ENCODE peak calls at places on chromosome X, in nine cellular contexts. O is epithelial cell of esophagus; W is astrocyte; L is left ventricle myocardium inferior; Z is body of pancreas; R is fibroblast of pulmonary artery; U is MCF 10A; J is CD4-positive, alpha-beta T cell; S is RWPE1. T is an unnamed sample.

GRCh38 chrX:134669378-134670098 is 11.3 kb upstream of the PLAC1 start:
- DNase-seq in J (no peak), S (peak; percentile 65), O (peak; percentile 71), W (peak; percentile 88), L (peak; percentile 19), R (peak; percentile 90), U (peak; percentile 81), Z (peak; percentile 9), T (no peak)

GRCh38 chrX:283115-283845 is 2.1 kb downstream of the PLCXD1 start:
- DNase-seq in J (peak; percentile 84), U (peak; percentile 89), Z (peak; percentile 90), R (peak; percentile 87), O (peak; percentile 91), W (peak; percentile 78), S (peak; percentile 86), L (peak; percentile 92), T (peak; percentile 98)

GRCh38 chrX:391717-392691 is 5.3 kb upstream of the PPP2R3B start:
- DNase-seq in J (no peak), L (no peak), Z (no peak), O (no peak), S (no peak), R (no peak), U (no peak), W (no peak), T (no peak)

GRCh38 chrX:94524867-94525266 is 850.9 kb downstream of the FAM133A start:
- DNase-seq in L (no peak), Z (no peak), S (no peak), R (no peak), J (no peak), W (no peak), O (peak; percentile 16), U (peak; percentile 10), T (no peak)

GRCh38 chrX:126064901-126065541 is 101.1 kb downstream of the DCAF12L2 start:
- DNase-seq in U (no peak), J (no peak), Z (no peak), S (no peak), L (no peak), O (no peak), W (no peak), R (no peak), T (no peak)

GRCh38 chrX:48961585-48962091 is 4.2 kb upstream of the OTUD5 start:
- DNase-seq in L (no peak), U (no peak), O (no peak), S (no peak), Z (no peak), R (peak; percentile 80), J (no peak), W (no peak), T (no peak)

GRCh38 chrX:149825424-149825823 is 43.7 kb downstream of the MAGEA9 start:
- DNase-seq in U (peak; percentile 40), L (peak; percentile 16), S (no peak), O (peak; percentile 4), W (no peak), R (peak; percentile 8), J (peak; percentile 32), Z (peak; percentile 21), T (peak; percentile 70)

GRCh38 chrX:127943570-127943969 is 108.6 kb downstream of the ACTRT1 start:
- DNase-seq in Z (no peak), R (no peak), J (no peak), U (no peak), S (no peak), L (no peak), O (no peak), W (no peak), T (no peak)

GRCh38 chrX:71214604-71215334 is 8.3 kb upstream of the GJB1 start:
- DNase-seq in S (no peak), Z (peak; percentile 87), O (no peak), W (no peak), L (no peak), J (no peak), U (no peak), R (no peak), T (no peak)

GRCh38 chrX:74325130-74326059 is 21.4 kb downstream of the ZCCHC13 start:
- DNase-seq in Z (no peak), J (no peak), S (no peak), L (no peak), O (no peak), W (no peak), R (no peak), U (no peak), T (peak; percentile 13)

GRCh38 chrX:84044051-84044450 is 143.9 kb downstream of the RPS6KA6 start:
- DNase-seq in W (no peak), Z (no peak), J (no peak), O (no peak), R (no peak), L (no peak), U (no peak), S (no peak), T (no peak)

GRCh38 chrX:3527811-3528210 is 181.4 kb upstream of the MXRA5 start:
- DNase-seq in O (no peak), U (no peak), W (peak; percentile 54), Z (no peak), J (no peak), R (no peak), S (no peak), L (no peak), T (no peak)

GRCh38 chrX:101265869-101266428 is 25.2 kb downstream of the TAF7L start:
- DNase-seq in W (peak; percentile 52), S (no peak), Z (no peak), J (no peak), O (peak; percentile 29), L (no peak), R (peak; percentile 58), U (peak; percentile 13), T (no peak)

GRCh38 chrX:105837227-105837626 is 14.9 kb downstream of the NRK start:
- DNase-seq in S (peak; percentile 14), J (no peak), O (peak; percentile 74), L (peak; percentile 50), U (peak; percentile 87), R (peak; percentile 90), Z (peak; percentile 27), W (peak; percentile 86), T (no peak)

GRCh38 chrX:99301990-99302389 is 1108.1 kb downstream of the PCDH19 start:
- DNase-seq in L (no peak), O (peak; percentile 13), U (peak; percentile 53), J (no peak), W (no peak), S (no peak), Z (no peak), R (peak; percentile 0), T (no peak)
- TF ChIP-seq CTCF in L (no peak), O (peak; percentile 25), U (peak; percentile 46), J (no peak), W (no peak), S (peak; percentile 16), Z (no peak), R (no peak), T (no peak)

GRCh38 chrX:70196961-70197805 is 19.9 kb downstream of the DGAT2L6 start:
- DNase-seq in S (peak; percentile 56), J (peak; percentile 57), U (peak; percentile 76), Z (peak; percentile 56), O (peak; percentile 71), R (peak; percentile 61), L (peak; percentile 11), W (no peak), T (peak; percentile 78)
- TF ChIP-seq CTCF in S (peak; percentile 60), J (peak; percentile 63), U (peak; percentile 45), Z (peak; percentile 37), O (peak; percentile 82), R (peak; percentile 72), L (peak; percentile 68), W (peak; percentile 52), T (peak; percentile 56)

DNA sequence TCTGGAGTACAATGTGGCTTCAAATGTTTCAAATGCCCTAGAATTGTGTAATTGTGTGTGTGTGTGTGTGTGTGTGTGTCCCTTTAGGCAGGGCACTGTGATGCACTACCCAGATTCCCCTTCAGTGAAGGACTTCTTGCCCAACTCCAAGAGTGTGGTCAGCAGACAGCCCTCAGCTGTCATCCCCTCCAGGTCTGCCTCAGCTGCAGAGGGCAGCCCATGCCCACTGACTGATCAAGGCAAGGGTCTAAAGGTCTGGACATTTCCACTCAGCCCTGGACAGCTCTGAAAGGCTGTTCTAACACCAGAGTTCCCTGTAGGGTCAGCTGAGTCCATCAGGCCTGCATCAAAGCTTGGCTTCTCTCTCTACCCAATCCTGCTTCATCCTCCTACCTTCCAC is 83.9 kb upstream of the USP9X start:
- DNase-seq in O (no peak), S (no peak), Z (no peak), R (no peak), W (no peak), U (no peak), L (no peak), J (no peak), T (no peak)
- TF ChIP-seq CTCF in O (no peak), S (no peak), Z (no peak), R (no peak), W (no peak), U (no peak), L (no peak), J (no peak), T (no peak)

DNA sequence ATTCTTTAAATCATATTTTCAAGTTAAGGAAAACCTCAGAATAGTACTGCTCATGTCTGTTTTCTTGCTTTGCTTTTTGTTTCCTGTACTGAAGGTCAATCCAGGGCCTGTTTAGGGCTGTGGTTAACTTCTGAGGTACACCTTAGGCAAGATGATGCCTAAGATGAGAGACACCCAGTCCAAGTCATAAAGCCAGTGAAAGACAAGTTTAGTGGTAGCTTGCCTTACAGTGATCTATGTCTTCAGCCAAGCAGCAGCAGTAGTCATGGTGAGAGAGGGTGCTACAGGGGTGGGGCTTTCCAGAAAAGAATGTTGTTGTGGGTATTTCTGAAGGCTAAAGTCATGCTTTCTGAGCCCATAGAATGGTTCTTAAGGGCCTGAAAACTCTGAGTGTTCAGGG is 173.7 kb downstream of the VSIG4 start:
- DNase-seq in W (no peak), R (no peak), U (no peak), L (no peak), Z (no peak), O (peak; percentile 5), J (no peak), S (no peak), T (peak; percentile 49)
- TF ChIP-seq CTCF in W (no peak), R (no peak), U (no peak), L (no peak), Z (no peak), O (no peak), J (no peak), S (no peak), T (no peak)

DNA sequence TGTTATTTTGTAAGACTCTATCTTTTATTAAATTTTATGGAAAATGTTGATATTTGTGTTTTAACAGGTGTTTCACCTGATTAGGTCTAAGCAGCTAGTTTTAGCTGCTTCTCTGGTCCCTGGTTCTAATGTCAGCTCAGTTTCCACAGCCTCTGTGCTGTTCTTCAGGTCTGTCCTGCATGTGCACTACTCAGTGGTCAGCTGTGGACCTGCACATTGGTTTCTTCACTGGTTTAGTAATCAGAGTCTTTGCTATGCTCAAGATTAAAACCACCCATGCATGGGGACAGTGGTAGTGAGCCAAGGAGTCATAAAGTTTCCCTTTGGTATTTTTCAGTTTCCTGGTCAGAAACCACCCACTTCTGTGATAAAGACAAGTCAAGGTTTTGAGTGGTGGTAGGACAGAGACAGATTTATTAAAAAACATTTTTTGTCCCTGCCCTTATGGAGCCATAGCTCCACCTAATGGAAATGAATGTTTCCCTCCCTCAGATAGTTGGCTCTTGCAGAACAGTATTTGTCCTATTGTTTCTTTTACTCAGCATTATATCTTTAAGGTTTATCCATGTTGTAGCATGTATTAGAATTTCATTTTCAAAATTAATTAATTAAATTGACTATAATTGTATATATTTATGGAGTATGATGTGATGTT is 36.8 kb upstream of the VBP1 start:
- DNase-seq in J (no peak), S (no peak), U (peak; percentile 15), R (peak; percentile 14), O (peak; percentile 23), W (no peak), Z (no peak), L (no peak), T (no peak)
- TF ChIP-seq CTCF in J (no peak), S (no peak), U (no peak), R (no peak), O (peak; percentile 45), W (no peak), Z (no peak), L (peak; percentile 44), T (peak; percentile 11)